ENCODE peak calls at places on chromosomes 6 and 20, in four cellular contexts. J is K562, Q is kidney epithelial cell, D is trophoblast cell. O is an unnamed sample. For H3K36me3 and H3K27me3, the result is how much of the 10 kb centered on the place peaks cover.

GRCh38 chr6:43639984-43640800 is 4.6 kb downstream of the MAD2L1BP start:
- DNase-seq in Q (no peak), D (no peak), J (no peak), O (no peak)

GRCh38 chr6:37877373-37878149 is 58.0 kb downstream of the ZFAND3 start:
- DNase-seq in J (no peak), Q (no peak), D (no peak), O (no peak)

GRCh38 chr6:159137715-159138114 is 31.5 kb upstream of the FNDC1 start:
- DNase-seq in Q (no peak), D (no peak), J (no peak), O (no peak)

GRCh38 chr6:45478235-45478634 is 100.5 kb upstream of the SUPT3H start:
- DNase-seq in D (no peak), J (no peak), Q (no peak), O (no peak)

GRCh38 chr6:169787797-169788196 is 36.4 kb downstream of the ERMARD start:
- DNase-seq in D (no peak), Q (no peak), J (no peak), O (no peak)

GRCh38 chr6:145277358-145278097 is 457.8 kb downstream of the EPM2A start:
- DNase-seq in J (no peak), D (no peak), Q (no peak), O (no peak)

GRCh38 chr6:43299338-43300293 is 1.6 kb downstream of the SLC22A7 start:
- DNase-seq in J (no peak), D (no peak), Q (no peak), O (no peak)

GRCh38 chr6:44576132-44576601 is 188.7 kb downstream of the CDC5L start:
- DNase-seq in D (no peak), Q (no peak), J (no peak), O (no peak)

GRCh38 chr6:110357696-110358535 is at the start of gene METTL24:
- DNase-seq in D (no peak), Q (no peak), J (no peak), O (no peak)

GRCh38 chr20:19274412-19275015 is 62.1 kb downstream of the SLC24A3 start:
- DNase-seq in Q (no peak), D (no peak), J (no peak), O (no peak)

GRCh38 chr20:60512436-60512835 is 554.2 kb downstream of the CDH26 start:
- DNase-seq in J (no peak), D (peak), Q (no peak), O (peak)

GRCh38 chr20:24048014-24048611 is 59.5 kb upstream of the GGTLC1 start:
- DNase-seq in J (no peak), Q (no peak), D (no peak), O (no peak)

GRCh38 chr6:99359800-99360199 is 10.3 kb upstream of the FAXC start:
- DNase-seq in Q (no peak), J (no peak), D (no peak), O (no peak)

GRCh38 chr6:37127961-37128862 is 41.7 kb upstream of the PIM1 start:
- DNase-seq in J (peak), D (peak), Q (no peak), O (no peak)

GRCh38 chr6:80366721-80367120 is 260.2 kb downstream of the BCKDHB start:
- DNase-seq in Q (no peak), J (no peak), D (no peak), O (no peak)

GRCh38 chr20:5608104-5608447 is 142.1 kb upstream of the SHLD1 start:
- DNase-seq in J (no peak), Q (no peak), D (no peak), O (no peak)

GRCh38 chr20:35773154-35773751 is 1.4 kb downstream of the PHF20 start:
- DNase-seq in Q (no peak), D (peak), J (peak), O (no peak)

GRCh38 chr20:57653910-57654309 is 33.7 kb upstream of the ZBP1 start:
- DNase-seq in D (no peak), J (no peak), Q (no peak), O (no peak)

GRCh38 chr6:105991561-105992314 is 94.4 kb upstream of the PRDM1 start:
- DNase-seq in J (peak), D (peak), Q (no peak), O (no peak)

GRCh38 chr6:29790626-29791025 is 37.0 kb upstream of the HLA-G start:
- DNase-seq in J (no peak), Q (peak), D (peak), O (no peak)

GRCh38 chr6:45882671-45883070 is 133.0 kb downstream of the CLIC5 start:
- DNase-seq in Q (no peak), J (no peak), D (no peak), O (no peak)

GRCh38 chr6:169328112-169328801 is 74.6 kb upstream of the THBS2 start:
- DNase-seq in J (no peak), Q (no peak), D (no peak), O (no peak)

GRCh38 chr6:131680868-131681267 is 20.3 kb downstream of the OR2A4 start:
- DNase-seq in Q (no peak), D (no peak), J (no peak), O (no peak)

GRCh38 chr20:3785240-3786125 is 1.1 kb downstream of the CENPB start:
- DNase-seq in J (peak), Q (no peak), D (no peak), O (no peak)

GRCh38 chr6:40956871-40957270 is 82.2 kb downstream of the UNC5CL start:
- DNase-seq in J (no peak), D (no peak), Q (peak), O (peak)

GRCh38 chr20:46151936-46152335 is 33.8 kb downstream of the CD40 start:
- DNase-seq in J (peak), D (no peak), Q (no peak), O (no peak)

GRCh38 chr20:20465259-20465658 is 97.4 kb downstream of the INSM1 start:
- DNase-seq in Q (no peak), D (no peak), J (no peak), O (no peak)

GRCh38 chr6:111450087-111450486 is 32.9 kb downstream of the REV3L start:
- DNase-seq in D (no peak), Q (no peak), J (no peak), O (no peak)

GRCh38 chr6:4018194-4019111 is 60.5 kb downstream of the FAM217A start:
- DNase-seq in D (peak), J (peak), Q (peak), O (peak)

GRCh38 chr6:117818449-117818848 is 88.6 kb upstream of the SLC35F1 start:
- DNase-seq in D (no peak), Q (no peak), J (no peak), O (no peak)

GRCh38 chr20:46709459-46710148 is at the start of gene SLC2A10:
- DNase-seq in D (no peak), J (peak), Q (no peak), O (peak)

DNA sequence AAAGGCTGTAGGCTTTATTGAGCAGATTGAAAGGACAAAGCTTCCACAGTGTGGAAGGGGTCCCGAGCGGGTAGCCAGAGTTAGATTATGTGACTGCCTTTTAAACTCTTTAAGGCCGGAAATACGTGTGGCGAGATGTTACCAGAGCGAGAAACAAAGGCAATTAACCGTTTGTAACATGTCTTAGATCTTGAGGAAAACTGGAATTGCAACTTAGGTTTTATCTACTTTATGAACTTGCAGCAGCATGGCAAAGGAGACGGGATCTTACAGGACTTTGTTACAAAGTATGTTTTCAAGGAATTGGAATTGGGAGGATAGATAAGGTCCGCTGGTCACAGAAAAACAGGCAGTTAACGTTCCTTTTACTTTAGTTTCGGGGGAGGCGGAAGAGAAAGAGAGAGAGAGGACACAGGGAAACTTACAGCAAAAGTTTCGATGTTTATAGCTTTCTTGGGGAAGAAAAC is 594.7 kb upstream of the ADGRB3 start:
- DNase-seq in J (no peak), Q (no peak), D (no peak), O (no peak)
- H3K4me3 ChIP-seq in J (peak), Q (peak), D (no peak), O (no peak)

DNA sequence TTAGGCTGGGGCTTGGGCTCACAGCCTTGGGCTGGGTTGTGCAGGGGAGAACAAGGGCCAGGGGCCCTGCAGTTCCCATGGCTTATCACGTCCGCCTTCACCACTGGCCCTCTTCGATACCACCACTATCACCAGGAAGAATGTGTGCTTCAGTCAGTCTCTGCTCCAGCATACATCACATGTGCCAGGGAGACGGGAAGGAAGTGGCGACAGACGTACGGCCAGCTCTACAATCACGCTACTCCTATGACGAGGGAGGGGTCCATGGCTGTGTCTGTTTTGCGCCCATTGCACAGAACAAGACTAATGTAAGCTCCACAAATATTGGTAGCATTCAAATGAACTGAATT is 72.1 kb downstream of the TRAM2 start:
- DNase-seq in D (peak), Q (no peak), J (peak), O (no peak)
- H3K36me3 ChIP-seq in D (half or more), Q (under half), J (half or more), O (half or more)

GRCh38 chr20:63549679-63550282 is 2.2 kb upstream of the SRMS start:
- DNase-seq in Q (no peak), J (no peak), D (no peak), O (no peak)
- H3K27me3 ChIP-seq in Q (under half), J (under half), D (under half), O (under half)

DNA sequence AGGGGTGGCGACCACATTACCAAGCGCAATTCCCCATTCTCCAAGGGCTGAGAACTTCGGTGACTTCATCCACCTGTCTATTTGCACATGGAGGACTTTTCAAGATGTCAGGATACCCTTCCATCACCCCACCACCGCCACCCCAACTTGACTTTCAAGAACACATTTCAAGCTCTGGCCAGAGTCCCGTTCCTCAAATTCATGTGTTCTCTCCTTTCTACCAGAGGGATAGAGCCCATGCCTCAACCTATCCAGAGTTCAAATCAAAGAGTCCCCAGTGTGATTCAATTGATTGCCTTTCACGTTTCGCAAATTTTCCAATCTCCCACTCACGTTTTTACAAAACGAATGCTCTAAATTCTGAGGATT is 4.4 kb downstream of the TCF21 start:
- DNase-seq in J (no peak), D (no peak), Q (no peak), O (no peak)
- H3K4me3 ChIP-seq in J (no peak), D (no peak), Q (no peak), O (peak)

DNA sequence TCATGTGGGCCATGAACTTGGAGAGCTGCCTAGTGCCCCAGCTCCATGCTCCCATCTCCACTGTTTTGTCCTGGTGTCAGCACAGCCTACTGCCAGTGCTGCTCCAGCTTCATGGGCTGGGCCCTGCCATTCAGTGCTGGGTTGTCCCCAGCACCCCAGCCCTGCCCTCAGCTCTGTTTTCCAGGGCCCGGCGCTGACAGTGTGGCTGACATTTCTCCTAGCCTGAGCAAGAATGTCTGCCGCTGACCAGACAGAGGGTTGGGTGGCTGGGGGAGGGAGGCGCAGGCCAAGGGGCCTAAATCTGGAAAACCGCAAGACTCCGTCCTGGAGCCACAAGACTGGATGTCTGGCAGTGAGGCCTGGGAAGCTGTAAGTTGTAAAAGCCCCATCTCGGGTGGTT is 78.9 kb downstream of the DHX35 start:
- DNase-seq in J (no peak), D (no peak), Q (no peak), O (no peak)
- H3K36me3 ChIP-seq in J (half or more), D (under half), Q (under half), O (under half)

DNA sequence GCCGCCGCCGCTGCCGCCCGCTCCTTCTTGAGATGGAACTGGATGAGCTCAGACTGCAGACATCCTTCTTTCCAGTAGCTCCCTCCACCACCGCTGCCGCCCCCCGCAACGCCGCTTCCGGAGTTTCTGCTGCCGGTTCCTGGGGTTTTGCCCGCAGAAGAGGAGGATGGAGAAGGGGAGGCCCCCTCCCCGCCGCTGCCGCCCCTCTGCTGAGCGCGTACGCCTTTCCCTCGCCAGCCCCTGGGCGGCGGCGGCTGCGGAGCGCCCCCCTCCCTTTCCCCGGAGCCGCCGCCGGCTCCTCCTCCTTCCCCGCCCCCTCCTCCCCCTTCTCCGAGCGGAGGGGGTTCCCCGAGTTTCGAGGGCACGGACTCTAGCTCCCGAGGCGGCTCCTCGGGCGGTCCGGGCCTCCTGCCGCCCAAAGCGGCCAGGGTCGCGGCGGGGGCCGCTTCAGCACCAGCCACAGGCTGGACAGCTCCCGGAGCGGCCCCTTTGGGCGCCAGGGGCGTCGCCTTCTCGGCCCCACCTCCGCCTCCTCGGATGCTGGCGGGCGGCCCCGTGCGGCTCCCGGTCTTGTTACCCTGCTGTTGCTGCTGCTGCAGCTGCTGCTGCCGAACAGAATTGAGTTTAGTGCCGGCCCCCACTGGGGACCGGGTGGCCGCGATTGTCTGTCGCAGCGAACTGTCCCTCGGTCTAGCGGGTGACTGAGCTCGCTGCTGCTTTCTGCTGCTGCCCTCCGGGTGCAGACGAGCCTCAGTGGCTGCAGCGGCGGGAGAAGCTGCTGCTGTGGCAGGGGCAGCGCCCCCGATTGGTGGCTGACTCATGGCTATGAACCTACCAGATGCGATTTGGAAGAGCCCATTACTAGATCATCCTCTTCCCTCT is 3.1 kb downstream of the MTCL3 start:
- DNase-seq in Q (no peak), J (peak), D (peak), O (peak)
- H3K27me3 ChIP-seq in Q (under half), J (under half), D (under half), O (under half)

GRCh38 chr6:108945686-108946158 is 97.5 kb downstream of the ARMC2 start:
- DNase-seq in D (no peak), Q (no peak), J (no peak), O (no peak)
- H3K4me3 ChIP-seq in D (no peak), Q (no peak), J (no peak), O (no peak)

DNA sequence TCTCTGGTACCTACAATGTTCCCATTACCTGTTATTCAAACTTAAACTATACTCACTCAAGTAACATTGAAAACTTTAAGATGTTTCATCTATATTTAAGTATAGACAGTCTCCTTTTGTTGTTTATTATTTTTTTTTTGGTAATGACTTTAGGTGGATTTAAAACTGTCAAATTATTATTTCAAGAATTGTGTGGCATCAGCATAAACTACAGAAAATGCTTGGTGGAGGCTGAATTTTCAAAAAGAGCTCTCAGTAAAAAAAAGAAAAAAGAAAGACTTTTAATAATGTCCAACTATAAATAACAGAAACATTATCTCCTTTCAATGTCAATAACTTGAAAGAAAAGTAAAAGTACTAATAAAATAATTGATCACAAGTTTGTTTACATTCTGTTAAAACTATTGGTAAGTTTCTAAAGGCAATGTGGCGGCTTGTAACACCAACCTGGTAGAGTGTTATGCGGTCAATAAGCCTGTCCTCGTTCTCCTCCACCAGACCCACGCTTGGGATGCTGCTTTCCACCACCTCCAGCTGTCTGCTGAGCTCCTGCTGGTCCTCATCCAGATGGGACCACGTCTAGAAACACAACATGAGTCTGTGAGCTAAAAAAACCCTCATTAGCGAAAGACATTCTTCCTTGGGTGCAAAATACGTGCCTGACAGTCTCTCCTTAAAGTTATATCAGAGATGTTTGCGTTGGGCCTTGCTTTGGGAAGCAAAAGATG is 400.6 kb downstream of the SYNE1 start:
- DNase-seq in D (no peak), Q (no peak), J (no peak), O (no peak)
- H3K36me3 ChIP-seq in D (under half), Q (under half), J (under half), O (under half)